ENCODE peak calls at places on chromosomes 2 and 18, in four cellular contexts. Y is spleen, Z is endothelial cell of umbilical vein, J is sigmoid colon. E is an unnamed sample.

GRCh38 chr18:28974504-28974903 is 797.6 kb upstream of the CDH2 start:
- DNase-seq in Y (no peak), J (no peak), Z (peak; percentile 66), E (no peak)

GRCh38 chr2:4358855-4359254 is 655.5 kb downstream of the DCDC2C start:
- DNase-seq in Y (no peak), Z (no peak), J (no peak), E (no peak)

GRCh38 chr2:56713161-56713676 is 529.4 kb downstream of the CCDC85A start:
- DNase-seq in J (no peak), Z (no peak), Y (no peak), E (no peak)

GRCh38 chr2:39981877-39982276 is 202.8 kb upstream of the THUMPD2 start:
- DNase-seq in Y (no peak), Z (no peak), J (no peak), E (no peak)

GRCh38 chr2:122136071-122136470 is 380.6 kb downstream of the TSN start:
- DNase-seq in Z (no peak), J (no peak), Y (no peak), E (no peak)

GRCh38 chr18:40980171-40980570 is 974.9 kb upstream of the PIK3C3 start:
- DNase-seq in Y (no peak), Z (no peak), J (no peak), E (no peak)

GRCh38 chr2:239806758-239807434 is 218.2 kb downstream of the NDUFA10 start:
- DNase-seq in J (peak; percentile 46), Z (no peak), Y (no peak), E (peak; percentile 40)

GRCh38 chr2:10590742-10591141 is 99.0 kb downstream of the NOL10 start:
- DNase-seq in Y (no peak), J (no peak), Z (no peak), E (no peak)

GRCh38 chr2:136582631-136583205 is 182.6 kb upstream of the THSD7B start:
- DNase-seq in Y (no peak), Z (no peak), J (no peak), E (no peak)

GRCh38 chr2:226655871-226656270 is 143.7 kb downstream of the IRS1 start:
- DNase-seq in J (no peak), Z (no peak), Y (no peak), E (no peak)

GRCh38 chr2:96802281-96802595 is 13.8 kb upstream of the CNNM3 start:
- DNase-seq in J (peak; percentile 47), Y (peak; percentile 90), Z (no peak), E (no peak)

GRCh38 chr18:35376393-35376741 is 770 bp downstream of the ZNF396 start:
- DNase-seq in Z (no peak), J (no peak), Y (peak; percentile 90), E (peak; percentile 22)

GRCh38 chr2:67286981-67287759 is 110.0 kb upstream of the ETAA1 start:
- DNase-seq in Y (no peak), Z (no peak), J (no peak), E (no peak)

GRCh38 chr2:219887870-219888269 is 260.4 kb downstream of the SLC4A3 start:
- DNase-seq in Z (no peak), Y (no peak), J (no peak), E (no peak)

GRCh38 chr18:49898421-49898820 is 85.1 kb upstream of the ACAA2 start:
- DNase-seq in Y (no peak), Z (peak; percentile 68), J (no peak), E (no peak)

GRCh38 chr2:68423966-68424650 is 43.0 kb downstream of the FBXO48 start:
- DNase-seq in Y (no peak), J (no peak), Z (no peak), E (no peak)

GRCh38 chr2:42028571-42029148 is 19.2 kb upstream of the PKDCC start:
- DNase-seq in Z (no peak), Y (no peak), J (no peak), E (no peak)

GRCh38 chr2:186027922-186028321 is 289.3 kb downstream of the FSIP2 start:
- DNase-seq in Y (no peak), Z (no peak), J (no peak), E (no peak)

GRCh38 chr18:33749831-33750230 is 171.8 kb downstream of the ASXL3 start:
- DNase-seq in Y (no peak), J (peak; percentile 30), Z (no peak), E (no peak)

GRCh38 chr18:58316943-58317342 is 272.9 kb downstream of the NEDD4L start:
- DNase-seq in Z (no peak), J (no peak), Y (no peak), E (no peak)

GRCh38 chr18:58314284-58314683 is 270.3 kb downstream of the NEDD4L start:
- DNase-seq in J (peak; percentile 83), Z (peak; percentile 36), Y (no peak), E (no peak)

GRCh38 chr18:58315041-58315440 is 271.0 kb downstream of the NEDD4L start:
- DNase-seq in J (no peak), Y (no peak), Z (no peak), E (no peak)

GRCh38 chr18:58315739-58316215 is 271.8 kb downstream of the NEDD4L start:
- DNase-seq in Y (no peak), Z (peak; percentile 44), J (no peak), E (no peak)

DNA sequence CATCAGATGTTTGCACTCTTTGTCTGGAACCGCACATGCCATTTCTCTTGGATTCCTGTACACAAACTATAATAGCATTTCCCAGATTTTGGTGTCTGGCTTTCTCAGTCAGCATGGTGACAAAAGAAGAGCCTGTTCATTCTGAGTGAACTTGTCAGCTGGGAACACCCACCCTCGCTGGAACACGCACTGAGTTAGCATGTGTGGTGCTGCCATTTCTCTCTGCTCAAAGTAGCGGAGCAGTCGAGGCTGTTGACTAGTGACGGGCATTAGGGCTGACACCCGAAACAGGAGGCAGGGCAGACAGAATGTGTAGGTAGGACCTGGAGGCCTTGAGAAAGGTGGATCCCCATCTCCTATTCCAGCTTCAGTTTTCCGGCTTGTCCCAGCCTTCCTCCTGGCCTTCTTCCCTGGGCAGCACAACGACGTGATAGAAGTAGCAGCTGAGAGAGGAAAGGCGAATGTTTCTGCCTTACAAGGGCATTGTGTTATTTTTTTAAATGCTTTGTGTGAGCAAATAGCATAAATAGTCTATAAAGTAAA is 272.4 kb downstream of the NEDD4L start:
- DNase-seq in Y (no peak), J (no peak), Z (no peak), E (no peak)
- TF ChIP-seq POLR2AphosphoS5 in Y (no peak), J (no peak), Z (no peak), E (no peak)

DNA sequence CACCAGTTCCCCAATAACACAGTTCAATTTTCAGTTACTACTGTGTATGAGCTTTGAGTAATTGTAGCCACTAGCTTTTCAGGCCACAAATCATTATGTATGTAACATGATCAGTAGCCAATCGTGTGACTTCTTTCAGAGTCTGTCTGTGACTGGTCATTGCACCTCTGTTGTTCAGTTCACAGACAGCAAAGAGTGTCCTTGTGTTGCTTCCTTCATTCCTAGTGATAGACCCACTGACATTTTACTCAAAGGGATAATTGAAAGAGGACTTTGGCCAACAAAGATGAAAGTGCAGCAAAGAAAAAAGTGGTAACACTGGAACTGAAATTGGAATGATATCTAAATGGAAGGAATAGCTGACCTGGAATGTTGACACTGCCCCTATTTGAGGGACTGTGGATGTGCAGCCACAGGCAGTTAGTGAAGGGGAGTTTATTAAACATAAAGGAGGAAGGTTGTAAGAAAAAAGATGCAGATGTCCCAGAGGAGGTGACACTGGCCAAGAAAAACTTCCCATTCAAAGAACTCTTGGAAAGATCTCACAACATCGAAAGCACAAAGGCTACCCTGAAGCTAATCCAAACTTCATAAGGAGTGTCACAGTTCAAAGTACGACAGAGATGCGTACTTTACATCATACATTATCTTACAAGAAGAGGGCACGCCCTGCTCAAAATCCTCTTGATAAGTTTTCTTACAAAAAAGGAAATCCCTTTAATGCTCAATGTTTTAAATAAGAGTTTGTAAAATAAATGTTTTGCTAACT is 19.3 kb downstream of the TTC39C start:
- DNase-seq in Y (no peak), Z (no peak), J (no peak), E (no peak)
- H3K27ac ChIP-seq in Y (no peak overlapping the region), Z (no peak overlapping the region), J (no peak overlapping the region), E (no peak overlapping the region)

DNA sequence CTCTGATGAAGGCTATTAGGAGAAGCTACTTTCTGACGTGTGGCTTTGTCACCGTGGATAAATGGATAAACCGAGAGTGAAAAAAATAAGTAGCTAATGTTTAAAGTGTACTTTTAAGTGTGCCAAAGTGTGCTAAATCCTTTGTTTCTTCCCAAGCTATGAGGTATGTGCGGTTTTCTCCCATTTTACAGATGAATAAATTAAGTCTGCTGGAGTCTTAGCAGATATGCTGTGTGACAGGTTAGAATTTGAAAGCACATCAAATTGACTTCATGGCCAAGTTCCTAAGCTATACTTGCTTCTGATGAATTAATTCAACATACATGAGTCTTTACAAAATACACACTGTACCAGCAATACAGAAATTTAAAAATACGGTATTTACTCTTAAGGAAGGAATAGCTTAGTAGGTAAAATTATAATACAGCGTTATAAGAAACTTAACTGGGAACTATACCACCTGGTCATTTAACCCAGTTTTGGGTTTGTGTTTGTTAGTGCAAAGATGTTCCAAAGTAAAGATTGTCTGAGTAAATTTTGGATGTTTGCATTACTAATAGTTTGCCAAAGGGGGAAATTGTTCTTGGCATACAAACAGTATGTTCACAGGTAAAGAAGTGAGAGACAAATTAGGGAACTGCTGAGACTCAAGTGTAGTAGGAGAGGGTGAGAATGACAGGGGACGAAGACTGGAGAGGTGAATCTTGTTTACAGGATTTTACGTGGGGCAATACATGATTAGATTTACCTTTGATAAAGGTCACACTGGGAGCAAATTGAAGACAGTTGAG is 1.4 kb downstream of the AGPS start:
- DNase-seq in J (no peak), Y (no peak), Z (no peak), E (no peak)
- H3K4me1 ChIP-seq in J (no peaks in the 10 kb centered on the region), Y (peaks cover 16% of the 10 kb centered on the region), Z (peaks cover 63% of the 10 kb centered on the region), E (no peaks in the 10 kb centered on the region)

DNA sequence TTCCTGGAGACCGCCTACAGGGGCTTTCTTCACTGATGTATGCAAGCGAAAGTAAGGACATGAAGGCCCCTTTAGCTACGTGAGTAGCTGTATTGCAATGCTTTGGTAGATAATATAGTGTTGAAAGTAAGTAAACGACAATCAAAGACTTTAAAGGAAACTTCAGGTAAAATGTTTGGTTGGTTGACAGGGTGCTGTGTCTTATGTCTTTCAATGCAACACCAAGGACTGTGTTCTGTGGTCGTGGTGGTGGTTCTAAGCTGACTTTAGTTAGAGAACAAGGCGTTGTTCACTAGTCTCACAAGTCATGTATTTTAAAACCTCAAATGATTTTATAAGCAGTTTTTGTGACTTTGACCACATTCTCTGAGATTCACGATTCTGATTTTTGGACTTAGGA is 58.0 kb upstream of the CABYR start:
- DNase-seq in J (no peak), Z (no peak), Y (no peak), E (no peak)
- TF ChIP-seq POLR2AphosphoS5 in J (no peak), Z (no peak), Y (no peak), E (no peak)

DNA sequence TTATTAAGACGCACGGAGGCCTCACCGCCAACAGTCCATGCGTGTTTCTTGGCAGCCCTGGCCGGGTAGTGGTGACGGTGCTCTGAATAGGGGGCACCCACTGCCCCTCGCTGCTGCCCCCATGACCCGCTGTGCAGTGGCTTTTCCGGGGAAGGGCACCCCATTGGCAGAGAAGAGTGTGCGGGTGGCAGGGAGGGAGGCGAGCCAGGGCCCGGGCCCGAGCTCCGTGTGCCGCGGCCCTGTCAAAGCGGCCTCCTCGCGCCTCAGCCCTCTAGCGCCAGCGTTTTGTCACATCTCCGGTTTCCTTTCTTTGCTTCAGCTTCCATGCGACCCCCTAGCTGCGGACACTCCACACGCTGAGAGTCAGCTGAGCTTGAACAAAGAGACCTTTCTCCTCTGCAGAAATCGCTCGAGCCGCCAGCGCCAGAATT is 473.6 kb upstream of the SALL3 start:
- DNase-seq in Z (no peak), J (peak; percentile 47), Y (no peak), E (no peak)
- H3K27ac ChIP-seq in Z (no peak overlapping the region), J (no peak overlapping the region), Y (no peak overlapping the region), E (no peak overlapping the region)

E was measured in breast epithelium.